ENCODE peak calls at places on chromosome X, in eight cellular contexts. One of them, this sample, is unnamed.

GRCh38 chrX:106928227-106928626 is 8.0 kb downstream of the CLDN2 start:
- DNase-seq in HepG2: no peak
- DNase-seq in sigmoid colon: no peak
- DNase-seq in A549: no peak
- DNase-seq in tibial nerve: no peak
- DNase-seq in transverse colon: no peak
- DNase-seq in ovary: no peak
- DNase-seq in stomach: no peak
- DNase-seq in this sample: no peak

GRCh38 chrX:23908219-23909003 is 605 bp downstream of the CXorf58 start:
- DNase-seq in ovary: no peak
- DNase-seq in tibial nerve: no peak
- DNase-seq in sigmoid colon: no peak
- DNase-seq in A549: no peak
- DNase-seq in HepG2: no peak
- DNase-seq in transverse colon: no peak
- DNase-seq in stomach: no peak
- DNase-seq in this sample: no peak

GRCh38 chrX:55450259-55450658 is 1.7 kb upstream of the MAGEH1 start:
- DNase-seq in sigmoid colon: no peak
- DNase-seq in A549: peak
- DNase-seq in stomach: no peak
- DNase-seq in ovary: no peak
- DNase-seq in tibial nerve: no peak
- DNase-seq in HepG2: peak
- DNase-seq in transverse colon: no peak
- DNase-seq in this sample: no peak

GRCh38 chrX:74133156-74133796 is 170.7 kb upstream of the ZCCHC13 start:
- DNase-seq in HepG2: peak
- DNase-seq in stomach: no peak
- DNase-seq in transverse colon: no peak
- DNase-seq in ovary: no peak
- DNase-seq in sigmoid colon: no peak
- DNase-seq in A549: peak
- DNase-seq in tibial nerve: no peak
- DNase-seq in this sample: no peak

GRCh38 chrX:155880586-155881157 is 473 bp upstream of the VAMP7 start:
- DNase-seq in sigmoid colon: no peak
- DNase-seq in ovary: no peak
- DNase-seq in transverse colon: no peak
- DNase-seq in stomach: no peak
- DNase-seq in tibial nerve: no peak
- DNase-seq in A549: no peak
- DNase-seq in HepG2: no peak
- DNase-seq in this sample: no peak

GRCh38 chrX:18354369-18355329 is at the start of gene SCML2:
- DNase-seq in stomach: peak
- DNase-seq in A549: peak
- DNase-seq in transverse colon: peak
- DNase-seq in HepG2: peak
- DNase-seq in tibial nerve: no peak
- DNase-seq in ovary: peak
- DNase-seq in sigmoid colon: peak
- DNase-seq in this sample: no peak

GRCh38 chrX:47992093-47992375 is 11.8 kb downstream of the ZNF182 start:
- DNase-seq in ovary: no peak
- DNase-seq in tibial nerve: no peak
- DNase-seq in sigmoid colon: no peak
- DNase-seq in A549: no peak
- DNase-seq in transverse colon: no peak
- DNase-seq in stomach: no peak
- DNase-seq in HepG2: no peak
- DNase-seq in this sample: no peak

GRCh38 chrX:48003367-48003757 is 427 bp downstream of the ZNF182 start:
- DNase-seq in transverse colon: peak
- DNase-seq in ovary: peak
- DNase-seq in tibial nerve: no peak
- DNase-seq in stomach: no peak
- DNase-seq in HepG2: no peak
- DNase-seq in sigmoid colon: no peak
- DNase-seq in A549: no peak
- DNase-seq in this sample: no peak

GRCh38 chrX:105694839-105695238 is 127.5 kb upstream of the NRK start:
- DNase-seq in HepG2: no peak
- DNase-seq in sigmoid colon: no peak
- DNase-seq in stomach: no peak
- DNase-seq in ovary: no peak
- DNase-seq in tibial nerve: no peak
- DNase-seq in A549: no peak
- DNase-seq in transverse colon: no peak
- DNase-seq in this sample: no peak

GRCh38 chrX:129522184-129523059 is 868 bp downstream of the SMARCA1 start:
- DNase-seq in stomach: peak
- DNase-seq in A549: peak
- DNase-seq in ovary: peak
- DNase-seq in transverse colon: peak
- DNase-seq in sigmoid colon: peak
- DNase-seq in tibial nerve: peak
- DNase-seq in HepG2: peak
- DNase-seq in this sample: no peak

GRCh38 chrX:40176979-40177430 is 79.2 kb upstream of the BCOR start:
- DNase-seq in stomach: no peak
- DNase-seq in A549: no peak
- DNase-seq in sigmoid colon: no peak
- DNase-seq in transverse colon: no peak
- DNase-seq in HepG2: peak
- DNase-seq in tibial nerve: no peak
- DNase-seq in ovary: peak
- DNase-seq in this sample: no peak

GRCh38 chrX:101764538-101764937 is 104.9 kb upstream of the ARMCX2 start:
- DNase-seq in A549: no peak
- DNase-seq in transverse colon: no peak
- DNase-seq in sigmoid colon: no peak
- DNase-seq in HepG2: no peak
- DNase-seq in ovary: no peak
- DNase-seq in tibial nerve: no peak
- DNase-seq in stomach: no peak
- DNase-seq in this sample: no peak

GRCh38 chrX:122866527-122866926 is 317.6 kb upstream of the GRIA3 start:
- DNase-seq in HepG2: no peak
- DNase-seq in transverse colon: no peak
- DNase-seq in stomach: no peak
- DNase-seq in ovary: no peak
- DNase-seq in A549: peak
- DNase-seq in tibial nerve: no peak
- DNase-seq in sigmoid colon: no peak
- DNase-seq in this sample: no peak

GRCh38 chrX:45322820-45323219 is 122.1 kb upstream of the DIPK2B start:
- DNase-seq in HepG2: no peak
- DNase-seq in sigmoid colon: no peak
- DNase-seq in stomach: no peak
- DNase-seq in tibial nerve: no peak
- DNase-seq in ovary: no peak
- DNase-seq in transverse colon: no peak
- DNase-seq in A549: peak
- DNase-seq in this sample: no peak

GRCh38 chrX:150044556-150044955 is 106.3 kb upstream of the EOLA2 start:
- DNase-seq in stomach: no peak
- DNase-seq in sigmoid colon: no peak
- DNase-seq in A549: no peak
- DNase-seq in ovary: no peak
- DNase-seq in transverse colon: no peak
- DNase-seq in HepG2: no peak
- DNase-seq in tibial nerve: no peak
- DNase-seq in this sample: no peak
- TF ChIP-seq EP300 in stomach: no peak
- TF ChIP-seq EP300 in sigmoid colon: no peak
- TF ChIP-seq EP300 in A549: no peak
- TF ChIP-seq EP300 in ovary: no peak
- TF ChIP-seq EP300 in transverse colon: no peak
- TF ChIP-seq EP300 in HepG2: no peak
- TF ChIP-seq EP300 in tibial nerve: no peak
- TF ChIP-seq EP300 in this sample: no peak

DNA sequence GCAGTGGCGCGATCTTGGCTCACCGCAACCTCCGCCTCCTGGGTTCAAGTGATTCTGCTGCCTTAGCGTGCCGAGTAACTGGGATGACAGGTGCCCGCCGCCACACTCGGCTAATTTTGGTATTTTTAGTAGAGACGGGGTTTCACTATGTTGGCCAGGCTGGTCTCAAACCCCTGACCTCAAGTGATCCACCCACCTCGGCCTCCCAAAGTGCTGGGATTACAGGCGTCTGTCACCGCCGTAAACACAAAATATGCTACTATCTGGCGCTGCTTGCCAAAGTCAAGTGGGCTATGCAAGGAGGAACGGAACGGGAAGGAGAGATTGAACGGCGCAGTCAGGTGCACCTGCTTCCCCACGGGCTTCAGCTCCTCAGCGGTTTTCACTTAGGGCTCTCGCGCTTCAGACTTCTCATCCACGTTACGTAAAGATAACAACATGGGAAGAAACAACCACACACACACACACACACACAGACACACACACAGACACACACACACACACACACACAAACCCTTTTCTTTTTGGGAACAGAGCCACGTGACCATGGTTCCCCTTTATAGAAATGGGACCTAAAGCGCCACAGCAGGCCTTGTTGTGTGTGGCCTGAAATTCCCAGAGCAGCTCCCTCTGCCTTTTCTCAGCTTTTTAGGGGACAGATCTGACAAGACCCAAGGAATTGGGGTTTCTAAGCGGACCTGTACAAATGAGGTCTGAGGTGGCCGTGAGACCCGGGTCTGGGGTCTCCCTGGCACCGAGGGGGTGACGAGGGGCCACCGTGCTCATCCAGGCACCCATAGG is 1.5 kb downstream of the P2RY8 start:
- DNase-seq in ovary: peak
- DNase-seq in transverse colon: peak
- DNase-seq in A549: no peak
- DNase-seq in tibial nerve: no peak
- DNase-seq in sigmoid colon: no peak
- DNase-seq in HepG2: no peak
- DNase-seq in stomach: no peak
- DNase-seq in this sample: no peak
- TF ChIP-seq POLR2A in ovary: no peak
- TF ChIP-seq POLR2A in transverse colon: no peak
- TF ChIP-seq POLR2A in A549: no peak
- TF ChIP-seq POLR2A in tibial nerve: no peak
- TF ChIP-seq POLR2A in sigmoid colon: no peak
- TF ChIP-seq POLR2A in HepG2: no peak
- TF ChIP-seq POLR2A in stomach: no peak
- TF ChIP-seq POLR2A in this sample: no peak

DNA sequence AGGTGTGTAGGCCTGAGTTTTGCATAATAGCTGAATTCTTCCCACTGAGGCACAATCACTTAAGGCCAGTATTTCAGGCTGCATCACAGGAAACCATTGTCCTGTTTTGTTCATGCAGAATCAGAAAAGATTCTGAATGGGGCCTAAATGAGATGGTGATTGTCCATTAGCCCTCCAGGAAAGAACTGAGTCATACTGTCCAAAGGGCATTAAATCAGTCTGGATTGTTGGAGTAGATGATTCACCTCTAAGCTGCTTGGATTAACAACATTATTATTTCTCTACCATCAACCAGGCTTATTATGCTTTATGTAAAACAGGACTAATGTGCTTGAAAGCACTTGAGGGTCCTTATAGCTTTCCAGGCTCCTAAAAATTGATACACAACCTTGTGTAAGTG is 36.2 kb downstream of the CT47B1 start:
- DNase-seq in transverse colon: no peak
- DNase-seq in HepG2: no peak
- DNase-seq in A549: peak
- DNase-seq in tibial nerve: no peak
- DNase-seq in sigmoid colon: no peak
- DNase-seq in ovary: no peak
- DNase-seq in stomach: no peak
- DNase-seq in this sample: no peak
- TF ChIP-seq EP300 in transverse colon: no peak
- TF ChIP-seq EP300 in HepG2: no peak
- TF ChIP-seq EP300 in A549: no peak
- TF ChIP-seq EP300 in tibial nerve: no peak
- TF ChIP-seq EP300 in sigmoid colon: no peak
- TF ChIP-seq EP300 in ovary: no peak
- TF ChIP-seq EP300 in stomach: no peak
- TF ChIP-seq EP300 in this sample: no peak

DNA sequence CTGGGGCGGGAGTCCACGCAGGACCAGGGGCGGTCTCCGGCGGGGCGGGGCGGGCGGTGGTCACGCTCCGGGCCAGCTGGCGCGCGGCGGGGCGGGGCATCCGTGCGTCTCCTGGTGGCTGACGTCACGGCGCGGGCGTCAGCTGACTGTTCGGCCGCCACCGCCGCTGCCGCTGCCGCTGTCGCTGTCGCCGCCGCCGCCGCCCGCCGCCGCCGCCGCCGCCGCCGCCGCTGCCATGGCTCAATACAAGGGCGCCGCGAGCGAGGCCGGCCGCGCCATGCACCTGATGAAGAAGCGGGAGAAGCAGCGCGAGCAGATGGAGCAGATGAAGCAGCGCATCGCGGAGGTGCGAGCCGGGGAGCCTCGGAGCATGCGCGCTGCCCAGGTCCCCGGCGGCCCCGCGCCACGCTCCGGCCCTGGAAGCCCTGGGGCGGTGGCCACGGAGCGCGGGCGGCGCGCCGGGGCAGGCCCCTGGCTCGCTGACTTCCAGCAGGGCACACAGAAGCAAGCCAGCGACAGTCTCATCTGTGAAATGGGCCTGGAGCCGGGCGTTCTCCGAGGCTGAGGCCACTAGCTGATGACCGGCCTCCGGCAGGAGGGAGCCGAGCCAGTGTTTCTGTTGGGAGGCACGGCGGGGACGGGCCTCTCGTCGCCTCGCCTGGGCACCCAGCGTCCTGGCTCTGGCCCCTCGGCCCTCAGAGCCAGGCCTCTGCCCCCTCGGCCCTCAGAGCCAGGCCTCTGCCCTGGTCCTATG is at the start of gene FAM50A:
- DNase-seq in transverse colon: peak
- DNase-seq in ovary: peak
- DNase-seq in HepG2: no peak
- DNase-seq in A549: peak
- DNase-seq in stomach: peak
- DNase-seq in sigmoid colon: peak
- DNase-seq in tibial nerve: peak
- DNase-seq in this sample: peak
- TF ChIP-seq POLR2A in transverse colon: no peak
- TF ChIP-seq POLR2A in ovary: peak
- TF ChIP-seq POLR2A in HepG2: no peak
- TF ChIP-seq POLR2A in A549: peak
- TF ChIP-seq POLR2A in stomach: no peak
- TF ChIP-seq POLR2A in sigmoid colon: no peak
- TF ChIP-seq POLR2A in tibial nerve: peak
- TF ChIP-seq POLR2A in this sample: no peak